ENCODE peak calls at places on chromosomes 4 and X, in eight cellular contexts. J is RWPE1, Q is WERI-Rb-1, K is substantia nigra, T is left ventricle myocardium inferior, Y is psoas muscle, R is neural progenitor cell, L is hepatocyte. O is an unnamed sample.

GRCh38 chrX:104987063-104987462 is 233.4 kb downstream of the TEX13A start:
- DNase-seq in J (peak), Q (no peak), K (no peak), T (no peak), Y (no peak), R (no peak), L (no peak), O (no peak)

GRCh38 chr4:98516441-98517323 is 141.7 kb downstream of the TSPAN5 start:
- DNase-seq in J (no peak), Q (no peak), K (no peak), T (no peak), Y (no peak), R (no peak), L (no peak), O (no peak)

GRCh38 chr4:156328882-156329281 is 375.2 kb upstream of the CTSO start:
- DNase-seq in J (no peak), Q (no peak), K (no peak), T (no peak), Y (no peak), R (no peak), L (no peak), O (no peak)

GRCh38 chr4:65645185-65645584 is 25.1 kb downstream of the EPHA5 start:
- DNase-seq in J (peak), Q (no peak), K (no peak), T (no peak), Y (no peak), R (no peak), L (no peak), O (no peak)

GRCh38 chr4:5712931-5713330 is 1.9 kb downstream of the EVC start:
- DNase-seq in J (no peak), Q (peak), K (no peak), T (no peak), Y (no peak), R (no peak), L (no peak), O (no peak)

GRCh38 chr4:115154826-115155225 is 41.4 kb upstream of the NDST4 start:
- DNase-seq in J (no peak), Q (no peak), K (no peak), T (no peak), Y (no peak), R (peak), L (no peak), O (no peak)

GRCh38 chr4:121180558-121180957 is 16.4 kb upstream of the TNIP3 start:
- DNase-seq in J (no peak), Q (no peak), K (no peak), T (no peak), Y (no peak), R (no peak), L (no peak), O (no peak)

GRCh38 chr4:73250642-73251041 is 8.0 kb downstream of the ANKRD17 start:
- DNase-seq in J (no peak), Q (no peak), K (no peak), T (no peak), Y (no peak), R (no peak), L (no peak), O (no peak)

GRCh38 chr4:1234811-1235292 is 14.1 kb downstream of the CTBP1 start:
- DNase-seq in J (no peak), Q (no peak), K (no peak), T (peak), Y (peak), R (no peak), L (no peak), O (no peak)

GRCh38 chrX:36961590-36961989 is 46.6 kb upstream of the FAM47C start:
- DNase-seq in J (no peak), Q (no peak), K (no peak), T (no peak), Y (no peak), R (peak), L (no peak), O (no peak)

GRCh38 chr4:129545599-129546278 is 449.8 kb downstream of the C4orf33 start:
- DNase-seq in J (no peak), Q (no peak), K (no peak), T (peak), Y (peak), R (peak), L (peak), O (no peak)

GRCh38 chrX:118423558-118423957 is 72.1 kb upstream of the DOCK11 start:
- DNase-seq in J (no peak), Q (no peak), K (no peak), T (no peak), Y (no peak), R (no peak), L (no peak), O (no peak)

GRCh38 chr4:138898282-138898681 is 117.3 kb upstream of the NOCT start:
- DNase-seq in J (no peak), Q (peak), K (no peak), T (no peak), Y (no peak), R (no peak), L (peak), O (no peak)

GRCh38 chrX:56228914-56229313 is 3.2 kb upstream of the KLF8 start:
- DNase-seq in J (no peak), Q (no peak), K (no peak), T (no peak), Y (no peak), R (no peak), L (no peak), O (no peak)

GRCh38 chrX:34503119-34503518 is 154.0 kb downstream of the TMEM47 start:
- DNase-seq in J (no peak), Q (no peak), K (no peak), T (no peak), Y (no peak), R (no peak), L (no peak), O (no peak)

GRCh38 chr4:86054676-86055075 is 305.2 kb downstream of the MAPK10 start:
- DNase-seq in J (no peak), Q (no peak), K (no peak), T (no peak), Y (no peak), R (no peak), L (no peak), O (no peak)

GRCh38 chr4:37872310-37872988 is 18.4 kb upstream of the TBC1D1 start:
- DNase-seq in J (no peak), Q (no peak), K (no peak), T (no peak), Y (no peak), R (no peak), L (no peak), O (no peak)

GRCh38 chr4:40200881-40201797 is 4.3 kb downstream of the RHOH start:
- DNase-seq in J (no peak), Q (no peak), K (no peak), T (no peak), Y (no peak), R (no peak), L (no peak), O (no peak)

GRCh38 chr4:15145709-15146108 is 143.4 kb downstream of the CPEB2 start:
- DNase-seq in J (no peak), Q (no peak), K (no peak), T (peak), Y (no peak), R (no peak), L (no peak), O (no peak)

GRCh38 chr4:186158966-186159365 is 32.4 kb upstream of the CYP4V2 start:
- DNase-seq in J (no peak), Q (no peak), K (no peak), T (no peak), Y (no peak), R (no peak), L (peak), O (no peak)

GRCh38 chrX:45138525-45138924 is 62.2 kb downstream of the DIPK2B start:
- DNase-seq in J (no peak), Q (no peak), K (no peak), T (no peak), Y (no peak), R (no peak), L (no peak), O (no peak)

GRCh38 chrX:108309144-108309543 is 129.1 kb downstream of the COL4A6 start:
- DNase-seq in J (no peak), Q (no peak), K (no peak), T (no peak), Y (no peak), R (no peak), L (peak), O (no peak)

GRCh38 chrX:149979126-149979644 is 40.9 kb upstream of the EOLA2 start:
- DNase-seq in J (no peak), Q (no peak), K (no peak), T (no peak), Y (no peak), R (no peak), L (no peak), O (no peak)

GRCh38 chr4:40856836-40857362 is 107.1 kb downstream of the NSUN7 start:
- DNase-seq in J (peak), Q (peak), K (peak), T (peak), Y (peak), R (peak), L (peak), O (no peak)

GRCh38 chr4:164997324-164997723 is 19.9 kb upstream of the TRIM61 start:
- DNase-seq in J (peak), Q (peak), K (no peak), T (no peak), Y (no peak), R (no peak), L (no peak), O (no peak)

GRCh38 chr4:687048-687974 is 1.6 kb downstream of the SLC49A3 start:
- DNase-seq in J (peak), Q (peak), K (no peak), T (peak), Y (peak), R (no peak), L (peak), O (no peak)

GRCh38 chrX:132041016-132041415 is 17.9 kb downstream of the STK26 start:
- DNase-seq in J (peak), Q (no peak), K (no peak), T (no peak), Y (no peak), R (peak), L (no peak), O (no peak)

GRCh38 chrX:15930585-15930984 is 76.0 kb upstream of the AP1S2 start:
- DNase-seq in J (peak), Q (no peak), K (no peak), T (no peak), Y (no peak), R (peak), L (peak), O (peak)

GRCh38 chr4:52622564-52622963 is 36.5 kb downstream of the USP46 start:
- DNase-seq in J (no peak), Q (no peak), K (no peak), T (no peak), Y (no peak), R (no peak), L (no peak), O (no peak)

GRCh38 chr4:187618701-187619278 is 376.8 kb upstream of the ZFP42 start:
- DNase-seq in J (peak), Q (no peak), K (no peak), T (no peak), Y (no peak), R (no peak), L (no peak), O (no peak)

GRCh38 chr4:169183581-169183980 is 87.2 kb downstream of the SH3RF1 start:
- DNase-seq in J (no peak), Q (no peak), K (no peak), T (no peak), Y (no peak), R (no peak), L (no peak), O (no peak)
- H3K27ac ChIP-seq in J (no peak), Q (no peak), K (no peak), T (no peak), Y (no peak), R (peak), L (no peak), O (no peak)

GRCh38 chr4:154222875-154223274 is 268.7 kb downstream of the DCHS2 start:
- DNase-seq in J (no peak), Q (no peak), K (no peak), T (no peak), Y (no peak), R (no peak), L (no peak), O (no peak)
- H3K27ac ChIP-seq in J (no peak), Q (no peak), K (no peak), T (no peak), Y (no peak), R (no peak), L (no peak), O (no peak)

DNA sequence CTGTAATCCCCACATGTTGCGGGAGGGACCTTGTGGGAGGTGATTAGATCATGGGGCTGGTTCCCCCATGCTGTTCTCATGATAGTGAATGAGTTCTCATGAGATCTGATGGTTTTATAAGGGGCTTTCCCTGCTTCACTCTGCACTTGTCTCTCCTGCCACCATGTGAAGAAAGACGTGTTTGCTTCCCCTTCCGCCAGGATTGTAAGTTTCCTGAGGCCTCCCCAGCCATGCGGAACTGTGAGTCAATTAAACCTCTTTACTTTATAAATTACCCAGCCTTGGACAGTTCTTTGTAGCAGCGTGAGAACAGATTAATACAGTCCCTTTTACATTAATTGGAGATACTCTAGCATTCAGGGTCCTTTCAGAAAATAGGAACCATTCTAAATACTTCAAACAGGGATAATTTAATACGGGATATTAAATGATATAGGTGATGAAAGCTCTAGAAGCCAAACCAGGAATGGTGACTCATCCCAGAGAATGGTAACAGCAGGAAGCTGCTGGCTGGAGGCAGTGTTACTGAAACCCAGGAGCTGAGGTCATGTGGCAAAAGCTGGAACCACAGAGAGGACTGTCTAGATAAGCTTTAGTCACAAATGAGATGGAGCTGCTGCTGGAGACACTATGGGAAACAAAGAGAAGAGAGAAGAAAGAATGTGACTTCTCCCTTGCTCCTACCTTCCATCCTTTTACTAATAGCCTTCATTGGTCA is 57.3 kb downstream of the GSTCD start:
- DNase-seq in J (peak), Q (no peak), K (no peak), T (no peak), Y (no peak), R (no peak), L (peak), O (no peak)
- H3K27ac ChIP-seq in J (no peak), Q (no peak), K (no peak), T (no peak), Y (peak), R (no peak), L (no peak), O (no peak)

DNA sequence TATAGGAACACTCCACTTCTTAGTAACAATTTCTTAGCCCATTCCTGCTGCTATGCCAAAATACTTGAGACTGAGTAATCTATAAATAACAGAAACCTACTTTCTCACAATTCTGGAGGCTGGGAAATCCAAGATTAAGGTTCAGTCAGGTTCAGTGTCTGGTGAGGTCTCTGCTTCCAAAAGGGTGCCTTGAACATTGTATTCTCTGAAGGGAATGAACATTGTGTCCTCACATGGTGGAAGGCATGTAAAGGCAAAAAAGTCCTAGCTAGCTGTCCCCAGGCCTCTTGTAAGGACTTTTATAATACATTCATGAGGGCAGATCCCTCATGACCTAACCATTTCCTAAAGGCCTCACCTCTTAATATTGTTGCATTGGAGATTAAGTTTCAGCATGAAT is 6.9 kb downstream of the SLC9B1 start:
- DNase-seq in J (no peak), Q (no peak), K (no peak), T (no peak), Y (no peak), R (no peak), L (no peak), O (no peak)
- H3K27ac ChIP-seq in J (no peak), Q (no peak), K (no peak), T (peak), Y (peak), R (no peak), L (peak), O (no peak)

O was measured in CD4-positive, CD25-positive, alpha-beta regulatory T cell.